ENCODE peak calls at places on chromosomes 2 and 18, in seven cellular contexts. P is H4; A is GM23338; L is CMK; T is activated T-helper 1 cell treated with anti-CD3 and anti-CD28 coated beads, Interleukin-2, amount 50 U/mL, for 16 hours; E is HT-29; Q is activated CD4-positive, alpha-beta memory T cell treated with anti-CD3 and anti-CD28 coated beads, Interleukin-2, amount 10 ng/mL, durations not matched to agents 7 days and 5 days. M is an unnamed sample.

GRCh38 chr2:231666171-231667095 is 41.9 kb upstream of the PTMA start:
- DNase-seq in E (peak; percentile 98), Q (no peak), L (peak; percentile 94), A (peak; percentile 96), P (peak; percentile 91), T (no peak), M (peak; percentile 59)

GRCh38 chr2:33354981-33355380 is 121.5 kb upstream of the RASGRP3 start:
- DNase-seq in T (no peak), P (no peak), A (no peak), Q (no peak), E (no peak), L (no peak), M (no peak)

GRCh38 chr18:63319383-63320040 is at the start of gene BCL2:
- DNase-seq in E (peak; percentile 1), P (peak; percentile 22), T (no peak), Q (no peak), A (peak; percentile 62), L (no peak), M (no peak)

GRCh38 chr2:218805627-218806026 is 23.7 kb downstream of the CYP27A1 start:
- DNase-seq in P (no peak), T (no peak), L (no peak), A (peak; percentile 53), E (no peak), Q (no peak), M (no peak)

GRCh38 chr2:157413342-157414035 is 30.4 kb downstream of the CYTIP start:
- DNase-seq in L (no peak), Q (peak; percentile 69), E (no peak), P (no peak), T (no peak), A (no peak), M (no peak)

GRCh38 chr2:6425037-6425436 is 440.7 kb downstream of the CMPK2 start:
- DNase-seq in P (no peak), L (no peak), T (no peak), E (no peak), A (no peak), Q (no peak), M (no peak)

GRCh38 chr2:9539530-9539929 is 16.1 kb downstream of the ADAM17 start:
- DNase-seq in Q (no peak), L (no peak), T (no peak), E (no peak), P (no peak), A (no peak), M (no peak)

GRCh38 chr2:8525582-8526402 is 156.1 kb upstream of the ID2 start:
- DNase-seq in T (no peak), P (peak; percentile 7), L (peak; percentile 95), Q (no peak), A (peak; percentile 40), E (peak; percentile 91), M (peak; percentile 35)

GRCh38 chr2:11437602-11438001 is 28.4 kb downstream of the E2F6 start:
- DNase-seq in T (no peak), P (no peak), Q (no peak), E (no peak), L (no peak), A (no peak), M (no peak)

GRCh38 chr2:20635698-20636584 is 15.0 kb downstream of the HS1BP3 start:
- DNase-seq in Q (peak; percentile 53), L (peak; percentile 48), T (no peak), A (peak; percentile 90), P (peak; percentile 44), E (peak; percentile 91), M (peak; percentile 44)

GRCh38 chr2:217671871-217672270 is 330.9 kb downstream of the TNS1 start:
- DNase-seq in L (no peak), Q (no peak), T (no peak), E (no peak), P (no peak), A (peak; percentile 5), M (no peak)

GRCh38 chr2:220932041-220932440 is 640.1 kb downstream of the EPHA4 start:
- DNase-seq in E (no peak), L (no peak), Q (no peak), T (no peak), P (no peak), A (no peak), M (peak; percentile 3)

GRCh38 chr2:165434865-165435500 is 34.5 kb upstream of the CSRNP3 start:
- DNase-seq in E (no peak), A (no peak), L (no peak), T (no peak), P (no peak), Q (no peak), M (no peak)

GRCh38 chr2:111072220-111072871 is 48.4 kb upstream of the BCL2L11 start:
- DNase-seq in E (no peak), T (no peak), A (no peak), L (no peak), P (peak; percentile 56), Q (no peak), M (peak; percentile 78)

GRCh38 chr2:46803911-46804670 is 111.5 kb downstream of the MCFD2 start:
- DNase-seq in T (no peak), P (peak; percentile 87), A (no peak), Q (no peak), E (peak; percentile 71), L (no peak), M (peak; percentile 85)

GRCh38 chr18:63306249-63306648 is 13.3 kb downstream of the BCL2 start:
- DNase-seq in A (no peak), E (no peak), L (no peak), T (no peak), Q (no peak), P (no peak), M (no peak)

GRCh38 chr2:139529045-139529444 is 748.9 kb upstream of the NXPH2 start:
- DNase-seq in P (peak; percentile 9), A (no peak), E (no peak), L (no peak), T (no peak), Q (no peak), M (no peak)

GRCh38 chr2:197204855-197205254 is 105.7 kb downstream of the ANKRD44 start:
- DNase-seq in L (no peak), T (no peak), E (no peak), Q (no peak), P (no peak), A (no peak), M (no peak)

GRCh38 chr2:20663196-20664070 is 3.5 kb upstream of the GDF7 start:
- DNase-seq in A (no peak), L (no peak), T (no peak), P (no peak), Q (no peak), E (no peak), M (no peak)

GRCh38 chr2:19673213-19673791 is 228.5 kb downstream of the TTC32 start:
- DNase-seq in Q (no peak), P (peak; percentile 7), T (no peak), A (no peak), L (no peak), E (peak; percentile 58), M (peak; percentile 26)

GRCh38 chr2:68157002-68157401 is 686 bp upstream of the PNO1 start:
- DNase-seq in Q (no peak), L (no peak), P (no peak), E (no peak), A (peak; percentile 77), T (no peak), M (peak; percentile 8)

GRCh38 chr2:39755466-39755865 is 23.6 kb downstream of the THUMPD2 start:
- DNase-seq in A (no peak), P (no peak), T (no peak), Q (no peak), E (no peak), L (no peak), M (no peak)

GRCh38 chr2:70615222-70615621 is 61.6 kb upstream of the TGFA start:
- DNase-seq in T (no peak), L (no peak), A (no peak), Q (no peak), E (peak; percentile 49), P (no peak), M (no peak)

M was measured in bronchial epithelial cell.